ENCODE peak calls at places on chromosomes 7 and 10, in five cellular contexts. One of them, this sample, is unnamed.

GRCh38 chr7:109890622-109891021 is 1200.3 kb upstream of the LRRN3 start:
- DNase-seq in AG09319: no peak
- DNase-seq in IMR-90: no peak
- DNase-seq in NCI-H1417: no peak
- DNase-seq in right lobe of liver: no peak
- DNase-seq in this sample: no peak

GRCh38 chr7:120332433-120332832 is 59.5 kb downstream of the KCND2 start:
- DNase-seq in AG09319: no peak
- DNase-seq in IMR-90: no peak
- DNase-seq in NCI-H1417: no peak
- DNase-seq in right lobe of liver: no peak
- DNase-seq in this sample: no peak

GRCh38 chr7:2939193-2939885 is 95.2 kb upstream of the GNA12 start:
- DNase-seq in AG09319: no peak
- DNase-seq in IMR-90: peak; percentile 9
- DNase-seq in NCI-H1417: no peak
- DNase-seq in right lobe of liver: peak; percentile 26
- DNase-seq in this sample: no peak

GRCh38 chr7:141674702-141675101 is 27.3 kb downstream of the DENND11 start:
- DNase-seq in AG09319: no peak
- DNase-seq in IMR-90: no peak
- DNase-seq in NCI-H1417: no peak
- DNase-seq in right lobe of liver: no peak
- DNase-seq in this sample: no peak

GRCh38 chr7:111736475-111736874 is 174.2 kb upstream of the IMMP2L start:
- DNase-seq in AG09319: no peak
- DNase-seq in IMR-90: peak; percentile 17
- DNase-seq in NCI-H1417: no peak
- DNase-seq in right lobe of liver: no peak
- DNase-seq in this sample: no peak

GRCh38 chr7:101134399-101134980 is 7.6 kb downstream of the SERPINE1 start:
- DNase-seq in AG09319: no peak
- DNase-seq in IMR-90: no peak
- DNase-seq in NCI-H1417: peak; percentile 89
- DNase-seq in right lobe of liver: no peak
- DNase-seq in this sample: no peak

GRCh38 chr10:132395704-132396494 is 1.1 kb upstream of the PWWP2B start:
- DNase-seq in AG09319: no peak
- DNase-seq in IMR-90: no peak
- DNase-seq in NCI-H1417: no peak
- DNase-seq in right lobe of liver: peak; percentile 87
- DNase-seq in this sample: no peak

GRCh38 chr10:103499881-103500280 is 6.4 kb downstream of the NEURL1 start:
- DNase-seq in AG09319: no peak
- DNase-seq in IMR-90: peak; percentile 22
- DNase-seq in NCI-H1417: no peak
- DNase-seq in right lobe of liver: no peak
- DNase-seq in this sample: no peak

GRCh38 chr10:68103867-68104255 is 5.4 kb upstream of the MYPN start:
- DNase-seq in AG09319: no peak
- DNase-seq in IMR-90: no peak
- DNase-seq in NCI-H1417: no peak
- DNase-seq in right lobe of liver: no peak
- DNase-seq in this sample: no peak

GRCh38 chr7:28483868-28484267 is 71.5 kb downstream of the CREB5 start:
- DNase-seq in AG09319: peak; percentile 15
- DNase-seq in IMR-90: peak; percentile 51
- DNase-seq in NCI-H1417: no peak
- DNase-seq in right lobe of liver: no peak
- DNase-seq in this sample: no peak

GRCh38 chr10:3090914-3091313 is 23.6 kb downstream of the PFKP start:
- DNase-seq in AG09319: no peak
- DNase-seq in IMR-90: peak; percentile 57
- DNase-seq in NCI-H1417: no peak
- DNase-seq in right lobe of liver: no peak
- DNase-seq in this sample: peak; percentile 41

This sample was measured in SW 1271.